ENCODE peak calls at places on chromosome 16, in seven cellular contexts. F, R, A, Z, V, S and L are unnamed samples.

GRCh38 chr16:53654946-53655345 is 48.7 kb downstream of the RPGRIP1L start:
- DNase-seq in F (no peak), R (no peak), A (no peak), Z (no peak), V (no peak), S (no peak), L (no peak)

GRCh38 chr16:1701216-1701878 is 4.6 kb upstream of the MAPK8IP3 start:
- DNase-seq in F (no peak), R (no peak), A (no peak), Z (no peak), V (no peak), S (no peak), L (no peak)

GRCh38 chr16:13999895-14000425 is 71.2 kb upstream of the MRTFB start:
- DNase-seq in F (peak), R (no peak), A (peak), Z (no peak), V (no peak), S (no peak), L (no peak)

GRCh38 chr16:70395345-70395901 is 43.5 kb downstream of the ST3GAL2 start:
- DNase-seq in F (peak), R (peak), A (peak), Z (peak), V (peak), S (peak), L (peak)

GRCh38 chr16:19307587-19308241 is 22.2 kb downstream of the CLEC19A start:
- DNase-seq in F (no peak), R (no peak), A (no peak), Z (no peak), V (no peak), S (peak), L (no peak)

GRCh38 chr16:4788910-4789309 is 765 bp upstream of the SEPTIN12 start:
- DNase-seq in F (no peak), R (no peak), A (no peak), Z (no peak), V (no peak), S (no peak), L (no peak)

GRCh38 chr16:14409563-14409962 is 220.5 kb downstream of the PARN start:
- DNase-seq in F (no peak), R (no peak), A (no peak), Z (peak), V (peak), S (no peak), L (peak)

GRCh38 chr16:82181456-82182185 is 11.6 kb upstream of the MPHOSPH6 start:
- DNase-seq in F (no peak), R (no peak), A (no peak), Z (no peak), V (no peak), S (no peak), L (no peak)

GRCh38 chr16:74605746-74606520 is 981 bp downstream of the GLG1 start:
- DNase-seq in F (no peak), R (no peak), A (no peak), Z (no peak), V (no peak), S (no peak), L (no peak)

GRCh38 chr16:69709456-69710084 is 16.8 kb downstream of the NQO1 start:
- DNase-seq in F (no peak), R (no peak), A (no peak), Z (peak), V (no peak), S (peak), L (peak)

GRCh38 chr16:12747261-12747660 is 56.4 kb downstream of the CPPED1 start:
- DNase-seq in F (no peak), R (no peak), A (no peak), Z (no peak), V (no peak), S (no peak), L (no peak)

GRCh38 chr16:56793504-56793903 is 63.6 kb downstream of the NUP93 start:
- DNase-seq in F (no peak), R (no peak), A (no peak), Z (peak), V (no peak), S (no peak), L (peak)

GRCh38 chr16:528111-529011 is 849 bp downstream of the CAPN15 start:
- DNase-seq in F (no peak), R (no peak), A (no peak), Z (peak), V (no peak), S (no peak), L (peak)

GRCh38 chr16:13168091-13168572 is 266.7 kb downstream of the SHISA9 start:
- DNase-seq in F (no peak), R (no peak), A (no peak), Z (no peak), V (no peak), S (no peak), L (no peak)

GRCh38 chr16:27867122-27868110 is 196.1 kb downstream of the GSG1L start:
- DNase-seq in F (peak), R (peak), A (peak), Z (peak), V (no peak), S (peak), L (peak)

GRCh38 chr16:2856061-2856670 is 1.8 kb downstream of the PRSS22 start:
- DNase-seq in F (no peak), R (peak), A (no peak), Z (no peak), V (no peak), S (no peak), L (no peak)

GRCh38 chr16:57981636-57982035 is 10.7 kb upstream of the CNGB1 start:
- DNase-seq in F (no peak), R (no peak), A (no peak), Z (no peak), V (no peak), S (no peak), L (no peak)

GRCh38 chr16:68287276-68288251 is 23.2 kb downstream of the SLC7A6OS start:
- DNase-seq in F (peak), R (no peak), A (peak), Z (peak), V (peak), S (no peak), L (peak)

GRCh38 chr16:11029948-11030347 is 85.6 kb downstream of the CLEC16A start:
- DNase-seq in F (no peak), R (no peak), A (no peak), Z (peak), V (no peak), S (no peak), L (no peak)

GRCh38 chr16:88915639-88916327 is 49.3 kb upstream of the PABPN1L start:
- DNase-seq in F (no peak), R (no peak), A (no peak), Z (no peak), V (no peak), S (no peak), L (no peak)
- H3K27ac ChIP-seq in F (no peak), R (no peak), A (no peak), Z (no peak), V (no peak), S (no peak), L (no peak)

GRCh38 chr16:84728853-84729424 is 29.1 kb downstream of the USP10 start:
- DNase-seq in F (no peak), R (no peak), A (no peak), Z (no peak), V (no peak), S (no peak), L (no peak)
- H3K4me3 ChIP-seq in F (no peak), R (no peak), A (no peak), Z (no peak), V (no peak), S (no peak), L (no peak)

DNA sequence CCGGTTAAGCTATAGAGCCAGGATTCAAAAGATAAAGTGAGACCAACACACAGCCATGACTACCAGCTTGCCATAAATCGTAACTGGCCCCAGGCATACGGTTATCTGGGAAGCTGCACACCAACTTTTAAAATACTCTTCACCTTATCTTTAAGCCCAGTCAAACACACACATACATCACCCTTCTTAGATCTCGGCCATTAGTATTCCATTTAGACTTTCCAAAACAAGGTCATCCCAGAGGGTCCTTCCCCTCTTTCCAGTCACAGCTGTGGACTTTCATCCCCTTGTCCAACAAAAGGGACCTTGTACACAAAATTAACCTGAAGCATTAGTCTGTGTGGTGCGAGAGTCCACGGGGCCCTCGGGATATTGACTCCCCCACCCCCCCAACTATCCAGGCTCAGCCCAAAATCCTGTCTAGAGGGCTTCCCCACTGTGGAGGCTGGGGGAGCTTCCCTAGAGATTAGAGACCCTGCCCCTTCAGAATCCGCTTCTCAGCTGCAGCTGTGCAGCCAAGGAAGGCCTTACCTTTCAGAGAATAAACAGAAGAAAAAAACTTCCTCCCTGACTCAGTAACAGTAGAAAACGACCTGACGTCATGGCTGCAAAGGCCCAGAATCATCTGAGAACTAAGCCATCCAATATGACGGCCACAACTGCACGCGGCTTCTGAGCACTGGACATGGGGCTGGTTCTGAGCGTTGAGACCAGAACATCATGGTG is 9.9 kb downstream of the ZFHX3 start:
- DNase-seq in F (no peak), R (no peak), A (no peak), Z (no peak), V (peak), S (no peak), L (no peak)
- H3K27ac ChIP-seq in F (no peak), R (no peak), A (peak), Z (no peak), V (peak), S (no peak), L (no peak)

GRCh38 chr16:89765292-89765810 is 44.0 kb downstream of the ZNF276 start:
- DNase-seq in F (no peak), R (no peak), A (no peak), Z (no peak), V (no peak), S (no peak), L (no peak)
- H3K4me3 ChIP-seq in F (peak), R (no peak), A (no peak), Z (no peak), V (no peak), S (no peak), L (no peak)

GRCh38 chr16:67277294-67277998 is 1.9 kb upstream of the PLEKHG4 start:
- DNase-seq in F (peak), R (no peak), A (no peak), Z (peak), V (peak), S (no peak), L (peak)
- H3K27ac ChIP-seq in F (no peak), R (no peak), A (no peak), Z (peak), V (no peak), S (no peak), L (peak)

GRCh38 chr16:50269769-50270509 is 3.6 kb downstream of the ADCY7 start:
- DNase-seq in F (no peak), R (no peak), A (no peak), Z (no peak), V (no peak), S (no peak), L (no peak)

GRCh38 chr16:50269061-50269705 is 2.8 kb downstream of the ADCY7 start:
- DNase-seq in F (no peak), R (no peak), A (no peak), Z (no peak), V (no peak), S (no peak), L (no peak)

GRCh38 chr16:50267151-50267631 is 840 bp downstream of the ADCY7 start:
- DNase-seq in F (no peak), R (no peak), A (no peak), Z (no peak), V (no peak), S (no peak), L (no peak)

GRCh38 chr16:50267651-50268050 is 1.3 kb downstream of the ADCY7 start:
- DNase-seq in F (no peak), R (no peak), A (no peak), Z (no peak), V (no peak), S (no peak), L (no peak)

GRCh38 chr16:50268352-50268751 is 2.0 kb downstream of the ADCY7 start:
- DNase-seq in F (no peak), R (no peak), A (no peak), Z (no peak), V (no peak), S (no peak), L (no peak)
- H3K4me3 ChIP-seq in F (peak), R (no peak), A (no peak), Z (no peak), V (no peak), S (no peak), L (no peak)

DNA sequence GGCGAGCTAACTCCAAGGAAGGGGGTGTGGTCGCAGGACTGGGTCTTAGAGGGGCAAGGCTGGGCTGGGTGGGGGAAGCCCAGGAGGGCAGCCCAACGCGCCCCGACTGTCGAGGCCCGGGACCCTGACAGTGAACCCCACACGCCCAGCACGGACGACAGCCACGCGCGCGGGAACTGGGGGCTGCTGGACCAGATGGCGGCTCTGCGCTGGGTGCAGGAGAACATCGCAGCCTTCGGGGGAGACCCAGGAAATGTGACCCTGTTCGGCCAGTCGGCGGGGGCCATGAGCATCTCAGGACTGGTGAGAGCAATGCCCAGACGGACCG is 12.7 kb downstream of the CES4A start:
- DNase-seq in F (no peak), R (peak), A (no peak), Z (no peak), V (no peak), S (no peak), L (no peak)
- H3K27ac ChIP-seq in F (no peak), R (no peak), A (no peak), Z (no peak), V (no peak), S (no peak), L (no peak)